ENCODE peak calls at places on chromosomes 13 and 19, in ten cellular contexts. F is fibroblast of the aortic adventitia, Y is AG04450, R is H1, I is colonic mucosa, C is astrocyte of the spinal cord, B is nephron progenitor cell, S is RWPE2, Z is lower lobe of right lung, P is cardiac fibroblast. T is an unnamed sample.

GRCh38 chr19:16283103-16283469 is 41.5 kb upstream of the KLF2 start:
- DNase-seq in B (no peak), Z (no peak), F (no peak), R (no peak), S (no peak), P (no peak), I (no peak), C (no peak), Y (no peak), T (no peak)

GRCh38 chr19:29475469-29475868 is 50.3 kb upstream of the VSTM2B start:
- DNase-seq in Y (no peak), I (no peak), F (no peak), B (no peak), C (no peak), Z (no peak), R (no peak), S (no peak), P (no peak), T (no peak)

GRCh38 chr19:42185281-42185680 is 32.2 kb downstream of the DEDD2 start:
- DNase-seq in B (no peak), F (peak; percentile 53), P (peak; percentile 18), I (no peak), Z (no peak), S (no peak), C (no peak), R (no peak), Y (no peak), T (peak; percentile 42)

GRCh38 chr13:27035892-27036235 is 135.7 kb downstream of the USP12 start:
- DNase-seq in R (no peak), P (peak; percentile 60), S (no peak), Y (no peak), C (peak; percentile 54), B (no peak), Z (no peak), I (no peak), F (no peak), T (no peak)

GRCh38 chr13:82817133-82817532 is 1065.1 kb downstream of the SLITRK1 start:
- DNase-seq in R (no peak), Z (no peak), Y (no peak), I (no peak), S (no peak), C (no peak), P (no peak), B (no peak), F (no peak), T (no peak)

GRCh38 chr19:10975374-10976036 is 14.7 kb downstream of the SMARCA4 start:
- DNase-seq in S (no peak), R (no peak), F (peak; percentile 88), I (peak; percentile 36), Y (no peak), P (peak; percentile 62), Z (no peak), B (no peak), C (peak; percentile 57), T (no peak)

GRCh38 chr13:40692946-40693345 is 26.5 kb upstream of the FOXO1 start:
- DNase-seq in F (peak; percentile 4), I (no peak), C (no peak), S (no peak), B (no peak), R (no peak), P (peak; percentile 22), Z (no peak), Y (no peak), T (no peak)

GRCh38 chr19:29326351-29326750 is 113.4 kb upstream of the UQCRFS1 start:
- DNase-seq in F (no peak), R (no peak), C (no peak), I (no peak), Y (no peak), Z (no peak), B (no peak), P (no peak), S (no peak), T (peak; percentile 7)

GRCh38 chr13:33678906-33679657 is 138.9 kb upstream of the RFC3 start:
- DNase-seq in B (no peak), C (peak; percentile 48), R (no peak), F (peak; percentile 87), Z (peak; percentile 68), Y (no peak), I (peak; percentile 45), P (peak; percentile 94), S (no peak), T (peak; percentile 87)

GRCh38 chr13:59178344-59178743 is 985.4 kb downstream of the DIAPH3 start:
- DNase-seq in Z (no peak), S (no peak), P (peak; percentile 35), B (no peak), C (peak; percentile 8), I (no peak), R (no peak), F (peak; percentile 6), Y (no peak), T (no peak)

GRCh38 chr13:102395174-102395573 is 6.7 kb downstream of the FGF14 start:
- DNase-seq in R (no peak), Y (no peak), Z (no peak), P (no peak), B (no peak), I (no peak), C (no peak), F (no peak), S (no peak), T (no peak)

GRCh38 chr13:33863390-33863789 is 45.4 kb downstream of the RFC3 start:
- DNase-seq in Y (no peak), C (no peak), S (no peak), B (no peak), I (no peak), R (no peak), F (no peak), P (no peak), Z (no peak), T (no peak)

GRCh38 chr19:40605201-40605971 is 4.2 kb downstream of the LTBP4 start:
- DNase-seq in Z (peak; percentile 89), C (peak; percentile 63), P (peak; percentile 48), B (peak; percentile 71), F (peak; percentile 40), R (peak; percentile 81), S (peak; percentile 97), I (peak; percentile 95), Y (no peak), T (peak; percentile 86)

GRCh38 chr19:10690351-10690781 is 10.9 kb upstream of the QTRT1 start:
- DNase-seq in Y (no peak), I (no peak), F (peak; percentile 51), C (no peak), Z (no peak), S (no peak), B (no peak), R (no peak), P (peak; percentile 97), T (no peak)

GRCh38 chr19:45428385-45429231 is 4.9 kb upstream of the ERCC1 start:
- DNase-seq in Y (no peak), P (peak; percentile 62), R (peak; percentile 85), C (peak; percentile 64), S (no peak), I (no peak), F (no peak), B (peak; percentile 73), Z (peak; percentile 52), T (peak; percentile 53)

GRCh38 chr19:15213715-15214381 is 13.1 kb upstream of the NOTCH3 start:
- DNase-seq in P (peak; percentile 79), Y (no peak), F (peak; percentile 50), C (no peak), Z (no peak), I (no peak), B (peak; percentile 46), S (no peak), R (no peak), T (no peak)

GRCh38 chr19:36032251-36033104 is at the start of gene CLIP3:
- DNase-seq in Y (peak; percentile 32), P (peak; percentile 61), B (peak; percentile 85), Z (no peak), C (peak; percentile 63), F (peak; percentile 68), I (peak; percentile 32), R (peak; percentile 90), S (no peak), T (peak; percentile 42)

GRCh38 chr13:111031531-111031961 is 83.6 kb upstream of the ARHGEF7 start:
- DNase-seq in F (peak; percentile 27), I (no peak), Z (no peak), S (no peak), B (no peak), C (peak; percentile 67), Y (no peak), R (peak; percentile 30), P (peak; percentile 70), T (peak; percentile 28)

GRCh38 chr13:84917252-84917878 is 881.9 kb downstream of the SLITRK6 start:
- DNase-seq in I (no peak), F (peak; percentile 28), Z (no peak), R (no peak), B (no peak), S (no peak), Y (no peak), C (peak; percentile 48), P (peak; percentile 17), T (no peak)
- TF ChIP-seq CTCF in I (peak; percentile 30), F (peak; percentile 16), Z (peak; percentile 43), R (no peak), B (peak; percentile 41), S (peak; percentile 57), Y (peak; percentile 36), C (peak; percentile 16), P (no peak), T (peak; percentile 45)

GRCh38 chr19:39163621-39164020 is 33.1 kb upstream of the NCCRP1 start:
- DNase-seq in P (no peak), I (no peak), F (no peak), Z (no peak), S (no peak), B (no peak), Y (no peak), R (no peak), C (no peak), T (no peak)
- TF ChIP-seq CTCF in P (no peak), I (no peak), F (no peak), Z (no peak), S (no peak), B (no peak), Y (no peak), R (no peak), C (no peak), T (no peak)

GRCh38 chr13:91286317-91286716 is 61.2 kb upstream of the MIR17HG start:
- DNase-seq in B (no peak), P (no peak), I (no peak), Z (no peak), S (no peak), R (no peak), C (no peak), F (no peak), Y (no peak), T (no peak)
- TF ChIP-seq CTCF in B (no peak), P (no peak), I (no peak), Z (no peak), S (no peak), R (no peak), C (no peak), F (no peak), Y (no peak), T (no peak)

GRCh38 chr13:52969373-52969772 is 59.2 kb upstream of the OLFM4 start:
- DNase-seq in C (no peak), P (no peak), S (no peak), R (no peak), F (no peak), I (no peak), Y (no peak), Z (no peak), B (no peak), T (no peak)

GRCh38 chr13:52968074-52968700 is 60.4 kb upstream of the OLFM4 start:
- DNase-seq in C (peak; percentile 34), B (peak; percentile 80), F (peak; percentile 54), I (peak; percentile 82), Y (peak; percentile 3), S (peak; percentile 74), P (peak; percentile 72), Z (peak; percentile 82), R (peak; percentile 86), T (peak; percentile 77)
- TF ChIP-seq CTCF in C (peak; percentile 86), B (peak; percentile 95), F (peak; percentile 92), I (peak; percentile 89), Y (peak; percentile 97), S (peak; percentile 92), P (peak; percentile 96), Z (peak; percentile 90), R (peak; percentile 85), T (peak; percentile 93)